ENCODE peak calls at places on chromosome 19, in ten cellular contexts. T is mesothelial cell of epicardium; C is endodermal cell; U is BJ; K is kidney glomerular epithelial cell; J is NCI-H2107; D is GM06990; Q is NCI-H748 treated with DMSO at 0.1 percent for 48 hours; V is stimulated activated CD4-positive, alpha-beta T cell treated with anti-CD3 and anti-CD28 coated beads, Interleukin-1b, Interleukin-23, amount 100 ng/mL, for 24 hours; G is fibroblast of the conjunctiva. X is an unnamed sample.

GRCh38 chr19:52896431-52897148 is 845 bp downstream of the ZNF320 start:
- DNase-seq in T (no peak), C (peak), D (no peak), K (no peak), Q (peak), J (no peak), V (no peak), U (no peak), G (no peak), X (peak)

GRCh38 chr19:17933414-17934129 is 757 bp downstream of the CCDC124 start:
- DNase-seq in Q (no peak), T (no peak), K (peak), G (no peak), J (no peak), U (no peak), D (no peak), V (no peak), C (no peak), X (peak)

GRCh38 chr19:56111601-56112312 is 9.3 kb downstream of the ZNF787 start:
- DNase-seq in C (no peak), Q (no peak), U (no peak), D (peak), V (no peak), J (no peak), T (no peak), G (no peak), K (peak), X (no peak)

GRCh38 chr19:34172661-34173144 is 399 bp downstream of the LSM14A start:
- DNase-seq in K (no peak), C (no peak), J (no peak), U (no peak), Q (no peak), T (peak), G (no peak), V (peak), D (no peak), X (no peak)

GRCh38 chr19:15836595-15837398 is 21.3 kb upstream of the OR10H1 start:
- DNase-seq in D (peak), V (peak), T (no peak), K (peak), U (peak), J (peak), Q (peak), C (peak), G (peak), X (peak)

GRCh38 chr19:46080561-46080960 is 39.8 kb upstream of the IGFL4 start:
- DNase-seq in J (no peak), T (no peak), D (no peak), V (no peak), C (no peak), Q (no peak), G (no peak), K (peak), U (peak), X (peak)

GRCh38 chr19:55563261-55563690 is 17.4 kb downstream of the ZNF579 start:
- DNase-seq in G (no peak), D (no peak), V (no peak), U (no peak), Q (peak), C (no peak), T (no peak), J (no peak), K (peak), X (no peak)

GRCh38 chr19:43739419-43739818 is 15.3 kb downstream of the SMG9 start:
- DNase-seq in D (no peak), J (no peak), Q (no peak), V (no peak), T (no peak), G (no peak), C (peak), K (no peak), U (no peak), X (no peak)

GRCh38 chr19:19606021-19606420 is 12.5 kb downstream of the PBX4 start:
- DNase-seq in U (no peak), K (no peak), G (no peak), T (no peak), D (no peak), C (no peak), V (no peak), Q (no peak), J (no peak), X (peak)

GRCh38 chr19:38142176-38143035 is 81.6 kb downstream of the DPF1 start:
- DNase-seq in U (no peak), V (no peak), D (no peak), Q (peak), T (no peak), C (peak), K (no peak), G (peak), J (no peak), X (peak)